ENCODE peak calls at places on chromosomes 12 and 14, in eight cellular contexts. Z is H7, Y is cardiac muscle cell, P is neuronal stem cell, H is PC-9, L is brain microvascular endothelial cell, J is fibroblast of lung, U is colonic mucosa. T is an unnamed sample.
A peak's percentile ranks its signal among the peaks of the same experiment; 100 is the strongest.

GRCh38 chr12:48973084-48973483 is 1.5 kb upstream of the WNT10B start:
- DNase-seq in Y (no peak), J (no peak), U (no peak), P (no peak), L (no peak), H (no peak), Z (no peak), T (no peak)

GRCh38 chr12:18583655-18584054 is 154.2 kb downstream of the PLCZ1 start:
- DNase-seq in L (no peak), U (no peak), Z (no peak), P (no peak), J (peak; percentile 3), H (no peak), Y (peak; percentile 6), T (no peak)

GRCh38 chr12:2960432-2960956 is 1.3 kb downstream of the TEAD4 start:
- DNase-seq in U (no peak), L (peak; percentile 36), H (peak; percentile 26), Y (no peak), P (peak; percentile 20), J (peak; percentile 64), Z (no peak), T (no peak)

GRCh38 chr14:30875788-30876053 is 1.4 kb downstream of the COCH start:
- DNase-seq in U (no peak), P (no peak), L (no peak), Z (peak; percentile 39), H (no peak), J (no peak), Y (no peak), T (no peak)

GRCh38 chr14:27613102-27613501 is 1015.3 kb upstream of the NOVA1 start:
- DNase-seq in Z (no peak), J (no peak), P (no peak), L (no peak), H (no peak), Y (no peak), U (no peak), T (no peak)

GRCh38 chr12:27844427-27845090 is 64.5 kb upstream of the MANSC4 start:
- DNase-seq in Y (peak; percentile 52), U (no peak), P (no peak), H (no peak), J (peak; percentile 36), L (no peak), Z (no peak), T (no peak)

GRCh38 chr12:47867496-47867941 is 37.3 kb downstream of the VDR start:
- DNase-seq in J (peak; percentile 87), Z (no peak), H (no peak), P (no peak), U (peak; percentile 19), L (peak; percentile 90), Y (peak; percentile 89), T (peak; percentile 70)

GRCh38 chr12:7989827-7990491 is 42.6 kb upstream of the FOXJ2 start:
- DNase-seq in Y (no peak), J (no peak), H (peak; percentile 70), U (peak; percentile 27), P (no peak), L (no peak), Z (no peak), T (no peak)

GRCh38 chr14:19947413-19948090 is 16.8 kb downstream of the OR4K1 start:
- DNase-seq in Z (no peak), H (no peak), Y (no peak), U (no peak), P (no peak), J (no peak), L (no peak), T (no peak)

GRCh38 chr14:95210699-95211098 is 53.4 kb upstream of the DICER1 start:
- DNase-seq in J (no peak), U (no peak), Z (no peak), H (no peak), Y (no peak), P (no peak), L (no peak), T (no peak)

GRCh38 chr14:102474934-102475333 is 34.6 kb downstream of the ANKRD9 start:
- DNase-seq in H (no peak), Y (peak; percentile 57), J (peak; percentile 33), P (no peak), U (peak; percentile 54), L (no peak), Z (no peak), T (peak; percentile 7)

GRCh38 chr12:131282292-131283080 is 328.8 kb downstream of the ADGRD1 start:
- DNase-seq in P (no peak), J (no peak), Y (no peak), H (no peak), Z (no peak), L (no peak), U (no peak), T (no peak)

GRCh38 chr14:32399920-32400319 is 70.8 kb downstream of the AKAP6 start:
- DNase-seq in L (no peak), Y (no peak), H (no peak), J (no peak), P (no peak), U (no peak), Z (no peak), T (no peak)

GRCh38 chr12:52602552-52602951 is 1.3 kb upstream of the KRT72 start:
- DNase-seq in L (no peak), J (no peak), P (no peak), U (no peak), H (no peak), Z (no peak), Y (no peak), T (no peak)
- H3K27me3 ChIP-seq in L (peaks cover 38% of the 10 kb centered on the region), J (peaks cover 15% of the 10 kb centered on the region), P (no peaks in the 10 kb centered on the region), U (peaks cover 15% of the 10 kb centered on the region), H (no peaks in the 10 kb centered on the region), Z (no peaks in the 10 kb centered on the region), Y (peaks cover 21% of the 10 kb centered on the region), T (peaks cover 42% of the 10 kb centered on the region)

GRCh38 chr12:109609256-109609821 is 35.7 kb downstream of the MVK start:
- DNase-seq in L (no peak), U (no peak), J (no peak), H (no peak), Y (no peak), Z (no peak), P (no peak), T (no peak)
- H3K27me3 ChIP-seq in L (peaks cover 9% of the 10 kb centered on the region), U (no peaks in the 10 kb centered on the region), J (peaks cover 31% of the 10 kb centered on the region), H (peaks cover 32% of the 10 kb centered on the region), Y (no peaks in the 10 kb centered on the region), Z (no peaks in the 10 kb centered on the region), P (no peaks in the 10 kb centered on the region), T (peaks cover 50% of the 10 kb centered on the region)

GRCh38 chr12:52728374-52728773 is 25.1 kb upstream of the KRT77 start:
- DNase-seq in P (no peak), Z (no peak), H (no peak), L (no peak), J (no peak), U (no peak), Y (no peak), T (no peak)
- H3K27me3 ChIP-seq in P (no peaks in the 10 kb centered on the region), Z (no peaks in the 10 kb centered on the region), H (peaks cover 45% of the 10 kb centered on the region), L (no peaks in the 10 kb centered on the region), J (no peaks in the 10 kb centered on the region), U (no peaks in the 10 kb centered on the region), Y (peaks cover 38% of the 10 kb centered on the region), T (peaks cover 14% of the 10 kb centered on the region)

DNA sequence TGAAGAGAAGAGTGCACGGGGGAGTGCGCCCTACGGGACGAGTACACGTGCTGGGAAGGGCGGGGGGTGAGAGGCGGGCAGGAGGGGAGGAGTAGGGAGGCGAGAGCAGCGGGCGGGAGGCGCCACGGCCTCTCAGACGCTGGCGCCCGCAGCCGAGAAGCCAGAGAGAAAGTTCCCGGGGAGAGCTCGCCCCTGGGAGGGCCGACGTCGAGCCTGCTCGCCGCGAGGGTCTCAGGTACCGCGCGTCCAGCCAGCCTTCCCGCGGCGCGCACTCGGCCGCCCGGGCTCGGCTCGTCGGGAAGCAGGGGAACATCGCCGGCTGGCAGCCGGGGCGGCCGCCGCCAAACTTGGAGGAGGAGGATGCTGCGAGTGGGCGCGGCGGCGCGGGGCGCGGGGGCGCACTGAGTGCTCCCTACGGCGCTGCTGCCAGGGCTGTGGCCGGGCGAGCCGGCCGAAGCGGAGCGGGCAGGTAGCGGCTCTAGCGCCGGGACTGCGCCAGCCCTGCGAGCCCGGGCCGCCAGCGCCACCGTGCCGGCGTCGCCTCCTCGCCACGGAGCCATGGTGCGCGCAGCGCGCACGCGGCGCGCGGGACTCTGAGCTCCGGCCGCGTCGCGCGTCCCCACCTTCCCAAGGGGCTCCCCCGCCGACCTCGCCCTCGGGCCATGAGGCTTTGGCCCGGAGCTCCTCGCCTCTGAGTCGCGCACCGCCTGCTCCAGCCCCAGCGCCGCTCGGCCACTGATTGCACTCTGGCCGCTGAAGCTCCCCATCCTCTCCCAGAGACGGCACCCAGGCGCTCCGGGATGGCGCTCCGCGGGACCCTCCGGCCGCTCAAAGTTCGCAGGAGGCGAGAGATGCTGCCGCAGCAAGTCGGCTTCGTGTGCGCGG is at the start of gene SLC24A4:
- DNase-seq in P (peak; percentile 37), L (no peak), U (no peak), Y (peak; percentile 8), Z (peak; percentile 88), H (no peak), J (peak; percentile 22), T (no peak)
- H3K27me3 ChIP-seq in P (peaks cover 12% of the 10 kb centered on the region), L (peaks cover 50% of the 10 kb centered on the region), U (peaks cover 30% of the 10 kb centered on the region), Y (peaks cover 100% of the 10 kb centered on the region), Z (peaks cover 66% of the 10 kb centered on the region), H (no peaks in the 10 kb centered on the region), J (peaks cover 38% of the 10 kb centered on the region), T (peaks cover 62% of the 10 kb centered on the region)

DNA sequence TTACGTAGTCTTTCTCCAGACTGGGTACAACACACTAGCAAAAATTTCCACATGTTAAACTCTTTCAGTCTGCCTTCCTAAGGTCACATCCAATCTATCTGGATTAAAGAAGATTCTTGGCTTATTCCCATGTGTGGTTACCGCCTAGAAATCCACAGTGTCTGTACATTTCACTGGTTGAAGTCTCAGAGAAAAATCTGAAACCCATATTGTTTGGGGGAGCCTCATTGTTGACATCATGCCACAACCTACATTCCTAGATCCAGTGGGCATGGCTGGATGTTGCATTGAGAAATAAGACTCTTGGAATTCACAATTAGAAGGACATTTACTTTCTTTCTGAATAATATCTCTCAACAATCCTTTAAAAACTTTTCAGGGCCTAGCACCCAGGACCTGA is 151.4 kb downstream of the C12orf75 start:
- DNase-seq in J (peak; percentile 32), Y (no peak), H (no peak), Z (no peak), L (no peak), P (no peak), U (no peak), T (no peak)
- H3K27me3 ChIP-seq in J (no peaks in the 10 kb centered on the region), Y (no peaks in the 10 kb centered on the region), H (no peaks in the 10 kb centered on the region), Z (no peaks in the 10 kb centered on the region), L (no peaks in the 10 kb centered on the region), P (no peaks in the 10 kb centered on the region), U (no peaks in the 10 kb centered on the region), T (no peaks in the 10 kb centered on the region)

GRCh38 chr14:50829472-50830043 is 1.4 kb downstream of the NIN start:
- DNase-seq in U (no peak), P (no peak), L (no peak), Z (peak; percentile 38), Y (no peak), H (no peak), J (no peak), T (no peak)

GRCh38 chr14:50830044-50830931 is 674 bp downstream of the NIN start:
- DNase-seq in P (peak; percentile 79), H (peak; percentile 41), L (peak; percentile 23), Z (peak; percentile 92), Y (peak; percentile 49), U (peak; percentile 56), J (peak; percentile 52), T (no peak)

GRCh38 chr14:50832935-50833607 is 2.1 kb upstream of the NIN start:
- DNase-seq in H (no peak), J (no peak), P (no peak), Y (no peak), Z (no peak), L (no peak), U (no peak), T (no peak)

GRCh38 chr14:50831704-50832130 is 755 bp upstream of the NIN start:
- DNase-seq in J (peak; percentile 12), Y (no peak), Z (no peak), L (no peak), U (no peak), H (no peak), P (no peak), T (no peak)

GRCh38 chr14:50830932-50831703 is at the start of gene NIN:
- DNase-seq in Z (peak; percentile 92), P (peak; percentile 79), J (peak; percentile 77), Y (peak; percentile 86), L (peak; percentile 32), U (peak; percentile 75), H (peak; percentile 79), T (no peak)
- H3K27me3 ChIP-seq in Z (peaks cover 65% of the 10 kb centered on the region), P (no peaks in the 10 kb centered on the region), J (no peaks in the 10 kb centered on the region), Y (peaks cover 65% of the 10 kb centered on the region), L (no peaks in the 10 kb centered on the region), U (no peaks in the 10 kb centered on the region), H (no peaks in the 10 kb centered on the region), T (no peaks in the 10 kb centered on the region)

T was measured in AG04450.